ENCODE peak calls at places on chromosomes 16 and 17, in eight cellular contexts. T is colonic mucosa; W is psoas muscle; Y is C1 segment of cervical spinal cord; L is stimulated activated CD4-positive, alpha-beta T cell treated with anti-CD3 and anti-CD28 coated beads, Interleukin-2, amount 100 ng/mL, for 48 hours; E is CD4-positive, alpha-beta T cell; A is lower leg skin; Z is left ventricle myocardium superior. V is an unnamed sample.

GRCh38 chr16:61813339-61813738 is 222.9 kb downstream of the CDH8 start:
- DNase-seq in T (no peak), W (no peak), Y (no peak), L (no peak), E (no peak), A (no peak), Z (no peak), V (no peak)

GRCh38 chr16:30142672-30143346 is 19.8 kb upstream of the MAPK3 start:
- DNase-seq in T (no peak), W (no peak), Y (no peak), L (no peak), E (no peak), A (no peak), Z (no peak), V (peak; percentile 17)

GRCh38 chr16:25228372-25228771 is 11.6 kb downstream of the AQP8 start:
- DNase-seq in T (no peak), W (no peak), Y (no peak), L (no peak), E (no peak), A (no peak), Z (no peak), V (no peak)

GRCh38 chr16:66476328-66477027 is 49.4 kb downstream of the BEAN1 start:
- DNase-seq in T (peak; percentile 43), W (no peak), Y (no peak), L (peak; percentile 49), E (no peak), A (peak; percentile 72), Z (no peak), V (peak; percentile 38)

GRCh38 chr16:89565506-89566372 is 5.3 kb downstream of the RPL13 start:
- DNase-seq in T (peak; percentile 78), W (peak; percentile 70), Y (no peak), L (peak; percentile 69), E (no peak), A (peak; percentile 90), Z (peak; percentile 72), V (peak; percentile 42)

GRCh38 chr17:59683283-59683682 is 23.9 kb downstream of the PTRH2 start:
- DNase-seq in T (no peak), W (no peak), Y (no peak), L (no peak), E (no peak), A (no peak), Z (no peak), V (no peak)

GRCh38 chr16:30839523-30840227 is 52.7 kb upstream of the ZNF629 start:
- DNase-seq in T (peak; percentile 78), W (no peak), Y (no peak), L (no peak), E (no peak), A (no peak), Z (no peak), V (no peak)

GRCh38 chr17:55420776-55421178 is 858 bp downstream of the MMD start:
- DNase-seq in T (peak; percentile 58), W (peak; percentile 42), Y (peak; percentile 10), L (peak; percentile 21), E (peak; percentile 15), A (peak; percentile 92), Z (peak; percentile 75), V (no peak)

GRCh38 chr17:79732804-79733691 is 2.3 kb downstream of the ENPP7 start:
- DNase-seq in T (peak; percentile 46), W (no peak), Y (no peak), L (no peak), E (no peak), A (no peak), Z (no peak), V (no peak)

GRCh38 chr17:74604748-74605147 is 12.7 kb upstream of the CD300LD start:
- DNase-seq in T (no peak), W (no peak), Y (no peak), L (no peak), E (no peak), A (no peak), Z (no peak), V (no peak)

GRCh38 chr17:73969956-73970355 is 233.5 kb upstream of the RPL38 start:
- DNase-seq in T (no peak), W (no peak), Y (no peak), L (no peak), E (no peak), A (peak; percentile 81), Z (no peak), V (no peak)

GRCh38 chr16:30984669-30985400 is at the start of gene HSD3B7:
- DNase-seq in T (peak; percentile 95), W (peak; percentile 92), Y (peak; percentile 37), L (peak; percentile 88), E (peak; percentile 78), A (peak; percentile 98), Z (peak; percentile 95), V (peak; percentile 69)

GRCh38 chr17:7982171-7982570 is 20.2 kb upstream of the GUCY2D start:
- DNase-seq in T (no peak), W (no peak), Y (no peak), L (no peak), E (no peak), A (no peak), Z (no peak), V (no peak)

GRCh38 chr16:57809843-57810196 is 7.5 kb upstream of the KIFC3 start:
- DNase-seq in T (no peak), W (no peak), Y (no peak), L (no peak), E (no peak), A (no peak), Z (no peak), V (no peak)

GRCh38 chr17:76578376-76578775 is 7.3 kb downstream of the ST6GALNAC2 start:
- DNase-seq in T (peak; percentile 34), W (no peak), Y (no peak), L (no peak), E (no peak), A (no peak), Z (no peak), V (no peak)

GRCh38 chr17:66807182-66807581 is 27.7 kb upstream of the CACNG5 start:
- DNase-seq in T (no peak), W (no peak), Y (no peak), L (no peak), E (no peak), A (no peak), Z (no peak), V (no peak)

GRCh38 chr17:68533887-68534700 is 21.9 kb downstream of the PRKAR1A start:
- DNase-seq in T (no peak), W (no peak), Y (no peak), L (no peak), E (no peak), A (no peak), Z (no peak), V (no peak)

GRCh38 chr17:31211352-31212012 is 85.6 kb downstream of the OMG start:
- DNase-seq in T (no peak), W (no peak), Y (no peak), L (no peak), E (no peak), A (no peak), Z (no peak), V (no peak)

GRCh38 chr16:31477220-31478216 is 5.4 kb upstream of the SLC5A2 start:
- DNase-seq in T (peak; percentile 92), W (no peak), Y (no peak), L (no peak), E (no peak), A (no peak), Z (no peak), V (no peak)

GRCh38 chr16:81142864-81143263 is 46.7 kb upstream of the GCSH start:
- DNase-seq in T (no peak), W (no peak), Y (no peak), L (no peak), E (no peak), A (no peak), Z (no peak), V (no peak)

GRCh38 chr16:68992521-68992920 is 112.9 kb upstream of the HAS3 start:
- DNase-seq in T (no peak), W (no peak), Y (no peak), L (no peak), E (no peak), A (no peak), Z (no peak), V (no peak)

GRCh38 chr16:84177740-84178070 is 9.2 kb downstream of the TAF1C start:
- DNase-seq in T (no peak), W (no peak), Y (no peak), L (no peak), E (no peak), A (no peak), Z (no peak), V (no peak)

GRCh38 chr17:47797797-47798196 is 23.8 kb downstream of the OSBPL7 start:
- DNase-seq in T (no peak), W (no peak), Y (no peak), L (no peak), E (no peak), A (no peak), Z (no peak), V (no peak)

GRCh38 chr17:42429726-42430464 is 6.8 kb upstream of the CAVIN1 start:
- DNase-seq in T (no peak), W (no peak), Y (no peak), L (no peak), E (no peak), A (no peak), Z (no peak), V (no peak)

GRCh38 chr16:72921620-72922019 is 126.3 kb downstream of the ZFHX3 start:
- DNase-seq in T (no peak), W (no peak), Y (peak; percentile 13), L (no peak), E (no peak), A (no peak), Z (peak; percentile 48), V (no peak)

GRCh38 chr17:79281803-79282202 is 207.2 kb downstream of the ENGASE start:
- DNase-seq in T (no peak), W (no peak), Y (no peak), L (no peak), E (no peak), A (no peak), Z (no peak), V (no peak)

GRCh38 chr17:27915715-27916114 is 22.6 kb upstream of the LYRM9 start:
- DNase-seq in T (no peak), W (no peak), Y (no peak), L (no peak), E (no peak), A (no peak), Z (no peak), V (no peak)

GRCh38 chr17:67994827-67995567 is 1.3 kb downstream of the C17orf58 start:
- DNase-seq in T (peak; percentile 36), W (no peak), Y (no peak), L (no peak), E (no peak), A (no peak), Z (no peak), V (no peak)

GRCh38 chr16:68987734-68988457 is 117.6 kb upstream of the HAS3 start:
- DNase-seq in T (no peak), W (no peak), Y (no peak), L (no peak), E (no peak), A (no peak), Z (no peak), V (no peak)

GRCh38 chr16:56625140-56625942 is at the start of gene MT1E:
- DNase-seq in T (peak; percentile 76), W (peak; percentile 83), Y (peak; percentile 43), L (peak; percentile 55), E (peak; percentile 38), A (peak; percentile 96), Z (peak; percentile 93), V (peak; percentile 67)

GRCh38 chr17:43832168-43832975 is 574 bp downstream of the MPP3 start:
- DNase-seq in T (peak; percentile 55), W (peak; percentile 62), Y (no peak), L (no peak), E (no peak), A (peak; percentile 92), Z (peak; percentile 82), V (no peak)

GRCh38 chr16:85329059-85329812 is 217.0 kb upstream of the CIBAR2 start:
- DNase-seq in T (peak; percentile 73), W (no peak), Y (no peak), L (no peak), E (no peak), A (no peak), Z (no peak), V (no peak)

GRCh38 chr16:75860654-75861053 is 134.4 kb upstream of the CPHXL start:
- DNase-seq in T (no peak), W (no peak), Y (peak; percentile 64), L (no peak), E (no peak), A (no peak), Z (no peak), V (no peak)

GRCh38 chr17:2798188-2798587 is 1.9 kb downstream of the RAP1GAP2 start:
- DNase-seq in T (no peak), W (no peak), Y (no peak), L (no peak), E (no peak), A (no peak), Z (peak; percentile 12), V (no peak)